ENCODE peak calls at places on chromosomes 1 and 21, in six cellular contexts. P, A, C, L, U and I are unnamed samples.
A peak's percentile ranks its signal among the peaks of the same experiment; 100 is the strongest.

GRCh38 chr1:55854911-55855310 is 639.7 kb upstream of the USP24 start:
- DNase-seq in P (peak; percentile 28), A (peak; percentile 54), C (no peak), L (no peak), U (no peak), I (no peak)

GRCh38 chr1:3902546-3902945 is 2.5 kb upstream of the C1orf174 start:
- DNase-seq in P (no peak), A (no peak), C (no peak), L (no peak), U (no peak), I (no peak)

GRCh38 chr1:156845055-156845952 is 13.6 kb downstream of the INSRR start:
- DNase-seq in P (no peak), A (no peak), C (no peak), L (no peak), U (no peak), I (no peak)

GRCh38 chr21:31752967-31753366 is 21.0 kb upstream of the SCAF4 start:
- DNase-seq in P (no peak), A (no peak), C (no peak), L (no peak), U (no peak), I (no peak)

GRCh38 chr1:19439464-19440171 is 45.7 kb downstream of the CAPZB start:
- DNase-seq in P (no peak), A (no peak), C (peak; percentile 68), L (no peak), U (no peak), I (peak; percentile 46)

GRCh38 chr1:22621761-22622160 is 14.7 kb upstream of the C1QA start:
- DNase-seq in P (no peak), A (no peak), C (no peak), L (no peak), U (no peak), I (no peak)

GRCh38 chr21:38729745-38730401 is 75.9 kb upstream of the ETS2 start:
- DNase-seq in P (peak; percentile 71), A (peak; percentile 9), C (no peak), L (no peak), U (no peak), I (no peak)

GRCh38 chr21:15788847-15789548 is 59.2 kb downstream of the USP25 start:
- DNase-seq in P (peak; percentile 32), A (peak; percentile 33), C (no peak), L (no peak), U (no peak), I (no peak)

GRCh38 chr1:27360159-27361043 is 6.4 kb downstream of the MAP3K6 start:
- DNase-seq in P (no peak), A (no peak), C (no peak), L (peak; percentile 56), U (no peak), I (peak; percentile 42)

GRCh38 chr1:182441719-182442118 is 8.2 kb upstream of the RGSL1 start:
- DNase-seq in P (no peak), A (no peak), C (no peak), L (peak; percentile 15), U (no peak), I (peak; percentile 39)

GRCh38 chr1:161258439-161259386 is at the start of gene PCP4L1:
- DNase-seq in P (peak; percentile 37), A (peak; percentile 33), C (peak; percentile 20), L (peak; percentile 71), U (no peak), I (peak; percentile 46)

GRCh38 chr1:24862775-24863483 is 67.1 kb downstream of the RUNX3 start:
- DNase-seq in P (no peak), A (no peak), C (no peak), L (no peak), U (no peak), I (no peak)

GRCh38 chr1:245648749-245649517 is 494.1 kb downstream of the KIF26B start:
- DNase-seq in P (no peak), A (no peak), C (no peak), L (peak; percentile 41), U (no peak), I (peak; percentile 35)

GRCh38 chr1:110647254-110647891 is 27.4 kb downstream of the KCNA3 start:
- DNase-seq in P (no peak), A (peak; percentile 78), C (no peak), L (no peak), U (peak; percentile 9), I (no peak)
- H3K4me3 ChIP-seq in P (no peak overlapping the region), A (no peak overlapping the region), C (no peak overlapping the region), L (no peak overlapping the region), U (no peak overlapping the region), I (no peak overlapping the region)

GRCh38 chr1:154329152-154329521 is 3.8 kb downstream of the ATP8B2 start:
- DNase-seq in P (peak; percentile 82), A (no peak), C (no peak), L (no peak), U (no peak), I (no peak)
- TF ChIP-seq CTCF in P (peak; percentile 59), A (peak; percentile 18), C (no peak), L (no peak), U (peak; percentile 26), I (no peak)

DNA sequence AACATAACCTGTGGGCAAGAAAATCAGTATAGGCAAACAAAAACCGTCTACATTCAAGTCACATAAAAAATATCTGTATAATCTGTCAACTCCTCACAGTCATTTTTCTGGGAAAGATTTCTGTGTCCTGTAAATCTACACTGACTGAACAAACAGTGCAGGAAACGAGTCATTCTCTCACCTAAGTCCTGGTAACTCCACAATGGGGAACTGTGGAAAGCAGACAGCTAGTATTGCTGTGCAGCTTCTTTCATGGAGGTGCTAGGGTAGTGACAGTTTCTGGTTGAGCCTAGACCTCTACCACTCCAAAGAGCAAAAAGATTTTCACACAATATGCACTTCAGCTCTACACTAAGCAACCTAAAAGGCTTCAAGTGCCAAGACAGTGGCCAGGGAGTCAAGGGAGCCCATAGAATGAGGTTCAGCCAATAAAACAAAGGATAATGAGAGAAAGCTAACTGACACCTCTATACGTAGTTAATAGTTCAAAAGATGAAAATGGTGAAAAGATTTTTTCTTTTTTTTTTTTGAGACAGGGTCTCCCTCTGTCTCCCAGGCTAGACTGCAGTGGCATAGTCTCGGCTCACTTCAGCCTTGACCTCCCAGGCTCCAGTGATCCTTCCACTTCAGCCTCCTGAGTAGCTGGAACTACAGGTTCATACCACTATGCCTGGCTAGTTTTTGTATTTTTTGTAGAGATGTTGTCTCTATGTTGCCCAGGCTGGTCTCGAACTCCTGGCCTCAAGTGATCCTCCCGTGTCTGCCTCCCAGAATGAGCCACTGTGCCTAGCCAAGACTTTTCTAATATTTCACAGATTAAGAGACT is 5.5 kb downstream of the PTP4A2 start:
- DNase-seq in P (no peak), A (peak; percentile 41), C (no peak), L (no peak), U (no peak), I (peak; percentile 62)
- H3K4me3 ChIP-seq in P (no peak overlapping the region), A (no peak overlapping the region), C (peak overlapping the region; percentile 0), L (peak overlapping the region; percentile 24), U (no peak overlapping the region), I (peak overlapping the region; percentile 77)

GRCh38 chr1:7436056-7437005 is 334.8 kb upstream of the VAMP3 start:
- DNase-seq in P (no peak), A (no peak), C (no peak), L (no peak), U (no peak), I (no peak)

GRCh38 chr1:7437608-7438395 is 333.3 kb upstream of the VAMP3 start:
- DNase-seq in P (no peak), A (no peak), C (no peak), L (no peak), U (no peak), I (no peak)

GRCh38 chr1:7435276-7436055 is 335.6 kb upstream of the VAMP3 start:
- DNase-seq in P (no peak), A (no peak), C (no peak), L (no peak), U (no peak), I (no peak)

GRCh38 chr1:7438396-7438785 is 332.7 kb upstream of the VAMP3 start:
- DNase-seq in P (no peak), A (no peak), C (no peak), L (no peak), U (no peak), I (no peak)

DNA sequence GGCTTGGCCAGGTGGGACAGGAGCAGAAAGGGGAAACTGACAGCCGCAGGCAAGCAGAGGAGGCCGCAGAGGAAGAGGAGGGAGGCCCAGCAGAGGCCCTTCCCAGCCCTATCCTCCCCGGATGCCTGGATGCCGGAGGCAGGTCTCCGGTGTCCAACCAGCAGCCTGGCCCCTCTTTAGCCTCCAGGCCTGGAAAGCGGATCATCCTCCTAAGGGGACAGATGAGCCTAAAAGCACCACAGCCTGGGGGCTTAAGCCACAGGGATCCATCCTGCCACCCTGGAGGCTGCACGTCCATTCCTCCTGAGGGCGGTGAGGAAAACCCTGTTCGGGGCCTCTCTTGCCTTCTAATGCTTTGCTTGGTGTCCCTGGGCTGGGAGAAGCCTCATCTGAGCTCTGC is 334.1 kb upstream of the VAMP3 start:
- DNase-seq in P (no peak), A (no peak), C (no peak), L (no peak), U (no peak), I (no peak)
- TF ChIP-seq CTCF in P (no peak), A (no peak), C (no peak), L (no peak), U (no peak), I (no peak)

GRCh38 chr1:30151119-30151518 is 572.3 kb downstream of the MATN1 start:
- DNase-seq in P (no peak), A (no peak), C (no peak), L (no peak), U (no peak), I (no peak)

GRCh38 chr1:30147188-30147587 is 576.2 kb downstream of the MATN1 start:
- DNase-seq in P (no peak), A (no peak), C (no peak), L (no peak), U (no peak), I (no peak)

GRCh38 chr1:30149226-30149625 is 574.2 kb downstream of the MATN1 start:
- DNase-seq in P (no peak), A (no peak), C (no peak), L (no peak), U (no peak), I (no peak)

GRCh38 chr1:30148676-30149075 is 574.7 kb downstream of the MATN1 start:
- DNase-seq in P (no peak), A (no peak), C (no peak), L (no peak), U (no peak), I (no peak)

DNA sequence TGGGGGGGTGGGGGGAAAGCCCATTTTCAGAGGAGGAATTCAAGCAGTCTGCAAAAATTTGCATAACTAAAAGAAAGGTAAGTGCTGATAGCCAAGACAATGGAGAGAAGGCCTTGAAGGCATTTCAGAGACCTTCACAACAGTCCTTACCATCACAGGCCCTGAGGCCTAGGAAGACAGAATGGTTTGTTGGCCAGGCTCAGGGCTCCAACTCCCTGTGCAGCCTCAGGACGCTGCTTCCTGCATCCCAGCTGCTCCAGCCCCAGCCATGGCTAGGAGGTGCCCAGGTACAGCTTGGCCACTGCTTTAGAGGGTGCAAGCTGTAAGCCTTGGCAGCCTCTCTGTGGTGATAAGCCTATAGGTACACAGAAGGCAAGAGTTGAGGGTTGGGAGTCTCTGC is 571.6 kb downstream of the MATN1 start:
- DNase-seq in P (no peak), A (no peak), C (no peak), L (no peak), U (no peak), I (no peak)
- H3K4me3 ChIP-seq in P (no peak overlapping the region), A (no peak overlapping the region), C (no peak overlapping the region), L (no peak overlapping the region), U (no peak overlapping the region), I (no peak overlapping the region)